ENCODE peak calls at places on chromosome 17, in nine cellular contexts. M is RPMI7951, A is H54, P is BJ, T is left lung, W is NCI-H748 treated with DMSO at 0.1 percent for 48 hours, R is NCI-H69, Q is neural progenitor cell, Z is hypothalamus. O is an unnamed sample.

GRCh38 chr17:48037036-48037881 is at the start of gene COPZ2:
- DNase-seq in M (peak), A (no peak), P (no peak), T (peak), W (no peak), R (peak), Q (peak), Z (no peak), O (no peak)

GRCh38 chr17:64781013-64781392 is 118.9 kb upstream of the SMURF2 start:
- DNase-seq in M (no peak), A (no peak), P (no peak), T (peak), W (no peak), R (peak), Q (peak), Z (no peak), O (no peak)

GRCh38 chr17:17994271-17994670 is 21.6 kb downstream of the DRC3 start:
- DNase-seq in M (peak), A (no peak), P (no peak), T (no peak), W (peak), R (peak), Q (peak), Z (no peak), O (peak)

GRCh38 chr17:75509528-75510258 is 5.6 kb downstream of the CASKIN2 start:
- DNase-seq in M (no peak), A (no peak), P (no peak), T (peak), W (no peak), R (no peak), Q (no peak), Z (no peak), O (no peak)

GRCh38 chr17:77286641-77287431 is 146.1 kb downstream of the SEC14L1 start:
- DNase-seq in M (peak), A (peak), P (no peak), T (peak), W (no peak), R (peak), Q (no peak), Z (no peak), O (no peak)

GRCh38 chr17:77419095-77419494 is 278.3 kb downstream of the SEC14L1 start:
- DNase-seq in M (no peak), A (no peak), P (no peak), T (peak), W (no peak), R (no peak), Q (no peak), Z (no peak), O (no peak)

GRCh38 chr17:63918305-63918704 is 334 bp downstream of the GH1 start:
- DNase-seq in M (no peak), A (peak), P (no peak), T (peak), W (no peak), R (no peak), Q (peak), Z (no peak), O (no peak)

GRCh38 chr17:8608001-8608400 is 22.5 kb downstream of the MYH10 start:
- DNase-seq in M (no peak), A (no peak), P (no peak), T (no peak), W (no peak), R (no peak), Q (no peak), Z (no peak), O (no peak)

GRCh38 chr17:43169561-43170139 is 1.4 kb upstream of the NBR1 start:
- DNase-seq in M (peak), A (peak), P (no peak), T (peak), W (no peak), R (peak), Q (peak), Z (no peak), O (peak)

GRCh38 chr17:77593081-77593480 is 365.4 kb upstream of the TNRC6C start:
- DNase-seq in M (no peak), A (no peak), P (no peak), T (no peak), W (no peak), R (peak), Q (no peak), Z (no peak), O (no peak)

GRCh38 chr17:64694207-64694606 is 32.1 kb upstream of the SMURF2 start:
- DNase-seq in M (peak), A (no peak), P (no peak), T (no peak), W (no peak), R (peak), Q (no peak), Z (no peak), O (no peak)

GRCh38 chr17:73765824-73766563 is 121.7 kb upstream of the SDK2 start:
- DNase-seq in M (no peak), A (no peak), P (no peak), T (no peak), W (no peak), R (peak), Q (no peak), Z (no peak), O (no peak)

GRCh38 chr17:80026359-80027042 is 9.2 kb downstream of the TBC1D16 start:
- DNase-seq in M (no peak), A (no peak), P (no peak), T (no peak), W (no peak), R (peak), Q (no peak), Z (no peak), O (no peak)

GRCh38 chr17:74347646-74348045 is 14.0 kb downstream of the BTBD17 start:
- DNase-seq in M (no peak), A (no peak), P (no peak), T (no peak), W (no peak), R (no peak), Q (no peak), Z (no peak), O (no peak)

GRCh38 chr17:4108397-4108796 is 34.4 kb downstream of the ZZEF1 start:
- DNase-seq in M (no peak), A (no peak), P (no peak), T (no peak), W (no peak), R (no peak), Q (no peak), Z (no peak), O (no peak)

GRCh38 chr17:50182783-50183438 is 17.1 kb downstream of the SGCA start:
- DNase-seq in M (no peak), A (no peak), P (no peak), T (peak), W (no peak), R (no peak), Q (no peak), Z (no peak), O (no peak)

GRCh38 chr17:9729034-9729650 is 62.2 kb downstream of the DHRS7C start:
- DNase-seq in M (peak), A (peak), P (peak), T (no peak), W (peak), R (peak), Q (peak), Z (no peak), O (peak)

GRCh38 chr17:74012465-74012864 is 191.0 kb upstream of the RPL38 start:
- DNase-seq in M (no peak), A (no peak), P (no peak), T (no peak), W (peak), R (peak), Q (no peak), Z (no peak), O (no peak)

GRCh38 chr17:73323622-73324455 is 12.0 kb upstream of the CDC42EP4 start:
- DNase-seq in M (peak), A (no peak), P (no peak), T (no peak), W (no peak), R (peak), Q (no peak), Z (no peak), O (no peak)

GRCh38 chr17:72826602-72827001 is 265.9 kb downstream of the SLC39A11 start:
- DNase-seq in M (peak), A (peak), P (no peak), T (no peak), W (no peak), R (no peak), Q (no peak), Z (no peak), O (no peak)

GRCh38 chr17:12522743-12523181 is 142.9 kb upstream of the MYOCD start:
- DNase-seq in M (peak), A (no peak), P (peak), T (no peak), W (no peak), R (no peak), Q (peak), Z (no peak), O (no peak)

GRCh38 chr17:31696184-31696602 is 162.9 kb downstream of the COPRS start:
- DNase-seq in M (peak), A (no peak), P (peak), T (no peak), W (no peak), R (no peak), Q (peak), Z (peak), O (no peak)

GRCh38 chr17:63278731-63279442 is 167.2 kb downstream of the CYB561 start:
- DNase-seq in M (no peak), A (no peak), P (no peak), T (no peak), W (no peak), R (peak), Q (no peak), Z (no peak), O (no peak)

GRCh38 chr17:40415390-40415789 is 2.3 kb downstream of the TOP2A start:
- DNase-seq in M (peak), A (no peak), P (no peak), T (no peak), W (peak), R (peak), Q (peak), Z (no peak), O (peak)

GRCh38 chr17:78995761-78996451 is 13.7 kb downstream of the CANT1 start:
- DNase-seq in M (no peak), A (no peak), P (no peak), T (no peak), W (no peak), R (no peak), Q (no peak), Z (peak), O (no peak)

GRCh38 chr17:76353004-76353598 is 615 bp downstream of the PRPSAP1 start:
- DNase-seq in M (peak), A (peak), P (no peak), T (peak), W (no peak), R (peak), Q (peak), Z (no peak), O (peak)

GRCh38 chr17:21843318-21843865 is 151.1 kb downstream of the KCNJ18 start:
- DNase-seq in M (no peak), A (no peak), P (no peak), T (peak), W (no peak), R (no peak), Q (no peak), Z (no peak), O (no peak)

GRCh38 chr17:77475012-77475976 is 334.5 kb downstream of the SEC14L1 start:
- DNase-seq in M (peak), A (no peak), P (peak), T (peak), W (no peak), R (no peak), Q (no peak), Z (no peak), O (peak)

GRCh38 chr17:58336456-58337094 is 8.0 kb upstream of the TSPOAP1 start:
- DNase-seq in M (peak), A (no peak), P (peak), T (no peak), W (no peak), R (no peak), Q (no peak), Z (no peak), O (peak)

GRCh38 chr17:21008516-21008915 is 34.3 kb downstream of the USP22 start:
- DNase-seq in M (no peak), A (no peak), P (no peak), T (no peak), W (no peak), R (no peak), Q (no peak), Z (no peak), O (no peak)

GRCh38 chr17:44820631-44821196 is 9.4 kb downstream of the GJC1 start:
- DNase-seq in M (peak), A (peak), P (peak), T (no peak), W (peak), R (peak), Q (no peak), Z (no peak), O (no peak)